ENCODE peak calls at places on chromosome 21, in nine cellular contexts. W is NCI-H1436; U is left ventricle myocardium superior; R is activated CD4-positive, alpha-beta T cell treated with anti-CD3 and anti-CD28 coated beads for 24 hours; S is A549; F is activated naive CD4-positive, alpha-beta T cell; B is fibroblast of lung; O is NB4; Z is heart right ventricle. L is an unnamed sample.

GRCh38 chr21:17903029-17903806 is 84.1 kb upstream of the C21orf91 start:
- DNase-seq in W (peak; percentile 44), U (no peak), R (no peak), S (no peak), F (no peak), B (peak; percentile 73), O (peak; percentile 17), Z (no peak), L (no peak)

GRCh38 chr21:25862596-25862995 is 127.8 kb downstream of the GABPA start:
- DNase-seq in W (no peak), U (no peak), R (no peak), S (peak; percentile 38), F (no peak), B (peak; percentile 68), O (peak; percentile 40), Z (no peak), L (no peak)

GRCh38 chr21:36719614-36720013 is 20.7 kb downstream of the SIM2 start:
- DNase-seq in W (no peak), U (no peak), R (no peak), S (no peak), F (no peak), B (no peak), O (no peak), Z (no peak), L (no peak)

GRCh38 chr21:39105836-39106235 is 77.4 kb downstream of the PSMG1 start:
- DNase-seq in W (no peak), U (no peak), R (no peak), S (no peak), F (no peak), B (no peak), O (no peak), Z (no peak), L (no peak)

GRCh38 chr21:15775291-15775690 is 45.5 kb downstream of the USP25 start:
- DNase-seq in W (no peak), U (no peak), R (no peak), S (no peak), F (no peak), B (no peak), O (no peak), Z (no peak), L (no peak)

GRCh38 chr21:36707763-36708511 is 9.0 kb downstream of the SIM2 start:
- DNase-seq in W (no peak), U (no peak), R (no peak), S (no peak), F (no peak), B (no peak), O (no peak), Z (no peak), L (no peak)

GRCh38 chr21:15775981-15776380 is 46.2 kb downstream of the USP25 start:
- DNase-seq in W (no peak), U (no peak), R (no peak), S (no peak), F (no peak), B (peak; percentile 77), O (peak; percentile 29), Z (no peak), L (no peak)

GRCh38 chr21:18449586-18449985 is 46.0 kb upstream of the TMPRSS15 start:
- DNase-seq in W (no peak), U (no peak), R (no peak), S (no peak), F (no peak), B (no peak), O (no peak), Z (no peak), L (no peak)

GRCh38 chr21:27104749-27105439 is 138.0 kb upstream of the ADAMTS5 start:
- DNase-seq in W (no peak), U (no peak), R (no peak), S (no peak), F (no peak), B (peak; percentile 44), O (no peak), Z (no peak), L (no peak)

GRCh38 chr21:33266784-33267135 is 593 bp downstream of the IL10RB start:
- DNase-seq in W (no peak), U (no peak), R (no peak), S (no peak), F (peak; percentile 22), B (no peak), O (no peak), Z (no peak), L (no peak)

GRCh38 chr21:41328660-41329300 is 12.2 kb downstream of the FAM3B start:
- DNase-seq in W (no peak), U (no peak), R (no peak), S (no peak), F (no peak), B (no peak), O (no peak), Z (no peak), L (no peak)

GRCh38 chr21:35063428-35064172 is 14.5 kb upstream of the RUNX1 start:
- DNase-seq in W (no peak), U (no peak), R (no peak), S (no peak), F (no peak), B (no peak), O (no peak), Z (no peak), L (no peak)

GRCh38 chr21:17488620-17489019 is 24.2 kb upstream of the CXADR start:
- DNase-seq in W (no peak), U (no peak), R (no peak), S (no peak), F (no peak), B (no peak), O (no peak), Z (no peak), L (no peak)

GRCh38 chr21:35375115-35375514 is 326.0 kb upstream of the RUNX1 start:
- DNase-seq in W (no peak), U (no peak), R (no peak), S (no peak), F (no peak), B (peak; percentile 37), O (no peak), Z (no peak), L (no peak)

GRCh38 chr21:42848932-42849758 is 30.2 kb downstream of the WDR4 start:
- DNase-seq in W (no peak), U (peak; percentile 13), R (no peak), S (no peak), F (no peak), B (no peak), O (no peak), Z (no peak), L (no peak)

L was measured in NCI-H1048.